ENCODE peak calls at places on chromosomes 3 and 15, in eight cellular contexts. One of them, this sample, is unnamed.
A peak's percentile ranks its signal among the peaks of the same experiment; 100 is the strongest.

GRCh38 chr3:148816427-148816826 is 11.2 kb upstream of the CPB1 start:
- DNase-seq in AG10803: no peak
- DNase-seq in heart left ventricle: no peak
- DNase-seq in ovary: no peak
- DNase-seq in fibroblast of mammary gland: no peak
- DNase-seq in cardiac muscle cell: no peak
- DNase-seq in fibroblast of lung: no peak
- DNase-seq in colonic mucosa: no peak
- DNase-seq in this sample: no peak

GRCh38 chr3:124707667-124708066 is 22.6 kb upstream of the UMPS start:
- DNase-seq in AG10803: peak; percentile 61
- DNase-seq in heart left ventricle: no peak
- DNase-seq in ovary: no peak
- DNase-seq in fibroblast of mammary gland: peak; percentile 92
- DNase-seq in cardiac muscle cell: peak; percentile 75
- DNase-seq in fibroblast of lung: peak; percentile 81
- DNase-seq in colonic mucosa: no peak
- DNase-seq in this sample: no peak

GRCh38 chr3:25339220-25339619 is 88.8 kb upstream of the RARB start:
- DNase-seq in AG10803: no peak
- DNase-seq in heart left ventricle: no peak
- DNase-seq in ovary: no peak
- DNase-seq in fibroblast of mammary gland: no peak
- DNase-seq in cardiac muscle cell: no peak
- DNase-seq in fibroblast of lung: no peak
- DNase-seq in colonic mucosa: no peak
- DNase-seq in this sample: no peak

GRCh38 chr3:86793786-86794185 is 197.2 kb downstream of the VGLL3 start:
- DNase-seq in AG10803: peak; percentile 96
- DNase-seq in heart left ventricle: no peak
- DNase-seq in ovary: no peak
- DNase-seq in fibroblast of mammary gland: peak; percentile 96
- DNase-seq in cardiac muscle cell: peak; percentile 95
- DNase-seq in fibroblast of lung: peak; percentile 98
- DNase-seq in colonic mucosa: no peak
- DNase-seq in this sample: peak; percentile 43

GRCh38 chr3:6654670-6655069 is 206.2 kb upstream of the GRM7 start:
- DNase-seq in AG10803: no peak
- DNase-seq in heart left ventricle: no peak
- DNase-seq in ovary: no peak
- DNase-seq in fibroblast of mammary gland: no peak
- DNase-seq in cardiac muscle cell: no peak
- DNase-seq in fibroblast of lung: no peak
- DNase-seq in colonic mucosa: no peak
- DNase-seq in this sample: no peak

GRCh38 chr3:853489-853888 is 239.3 kb upstream of the CNTN6 start:
- DNase-seq in AG10803: no peak
- DNase-seq in heart left ventricle: no peak
- DNase-seq in ovary: no peak
- DNase-seq in fibroblast of mammary gland: no peak
- DNase-seq in cardiac muscle cell: no peak
- DNase-seq in fibroblast of lung: no peak
- DNase-seq in colonic mucosa: no peak
- DNase-seq in this sample: no peak

GRCh38 chr3:37741644-37742043 is 120.0 kb upstream of the CTDSPL start:
- DNase-seq in AG10803: no peak
- DNase-seq in heart left ventricle: peak; percentile 79
- DNase-seq in ovary: peak; percentile 19
- DNase-seq in fibroblast of mammary gland: peak; percentile 32
- DNase-seq in cardiac muscle cell: peak; percentile 21
- DNase-seq in fibroblast of lung: peak; percentile 9
- DNase-seq in colonic mucosa: peak; percentile 36
- DNase-seq in this sample: peak; percentile 22

GRCh38 chr3:51156147-51156546 is 228.9 kb upstream of the MANF start:
- DNase-seq in AG10803: no peak
- DNase-seq in heart left ventricle: no peak
- DNase-seq in ovary: no peak
- DNase-seq in fibroblast of mammary gland: no peak
- DNase-seq in cardiac muscle cell: no peak
- DNase-seq in fibroblast of lung: no peak
- DNase-seq in colonic mucosa: no peak
- DNase-seq in this sample: no peak

GRCh38 chr15:82951472-82952155 is 906 bp downstream of the HOMER2 start:
- DNase-seq in AG10803: peak; percentile 18
- DNase-seq in heart left ventricle: no peak
- DNase-seq in ovary: no peak
- DNase-seq in fibroblast of mammary gland: peak; percentile 6
- DNase-seq in cardiac muscle cell: no peak
- DNase-seq in fibroblast of lung: no peak
- DNase-seq in colonic mucosa: no peak
- DNase-seq in this sample: no peak

GRCh38 chr3:123636431-123636841 is 51.6 kb upstream of the HACD2 start:
- DNase-seq in AG10803: no peak
- DNase-seq in heart left ventricle: no peak
- DNase-seq in ovary: no peak
- DNase-seq in fibroblast of mammary gland: no peak
- DNase-seq in cardiac muscle cell: no peak
- DNase-seq in fibroblast of lung: no peak
- DNase-seq in colonic mucosa: no peak
- DNase-seq in this sample: no peak

GRCh38 chr3:171936231-171936841 is 93.2 kb downstream of the TMEM212 start:
- DNase-seq in AG10803: peak; percentile 70
- DNase-seq in heart left ventricle: peak; percentile 37
- DNase-seq in ovary: no peak
- DNase-seq in fibroblast of mammary gland: peak; percentile 97
- DNase-seq in cardiac muscle cell: peak; percentile 92
- DNase-seq in fibroblast of lung: peak; percentile 82
- DNase-seq in colonic mucosa: no peak
- DNase-seq in this sample: no peak

GRCh38 chr3:47007482-47008257 is 28.2 kb downstream of the NBEAL2 start:
- DNase-seq in AG10803: no peak
- DNase-seq in heart left ventricle: no peak
- DNase-seq in ovary: peak; percentile 11
- DNase-seq in fibroblast of mammary gland: no peak
- DNase-seq in cardiac muscle cell: no peak
- DNase-seq in fibroblast of lung: no peak
- DNase-seq in colonic mucosa: peak; percentile 16
- DNase-seq in this sample: no peak

GRCh38 chr15:100688549-100689120 is 86.2 kb downstream of the ASB7 start:
- DNase-seq in AG10803: no peak
- DNase-seq in heart left ventricle: no peak
- DNase-seq in ovary: no peak
- DNase-seq in fibroblast of mammary gland: no peak
- DNase-seq in cardiac muscle cell: no peak
- DNase-seq in fibroblast of lung: no peak
- DNase-seq in colonic mucosa: no peak
- DNase-seq in this sample: no peak

GRCh38 chr3:141114179-141114745 is 63.1 kb downstream of the SPSB4 start:
- DNase-seq in AG10803: no peak
- DNase-seq in heart left ventricle: no peak
- DNase-seq in ovary: no peak
- DNase-seq in fibroblast of mammary gland: no peak
- DNase-seq in cardiac muscle cell: no peak
- DNase-seq in fibroblast of lung: no peak
- DNase-seq in colonic mucosa: no peak
- DNase-seq in this sample: no peak

GRCh38 chr3:149480326-149481017 is 6.0 kb downstream of the TM4SF4 start:
- DNase-seq in AG10803: peak; percentile 83
- DNase-seq in heart left ventricle: peak; percentile 75
- DNase-seq in ovary: peak; percentile 55
- DNase-seq in fibroblast of mammary gland: peak; percentile 91
- DNase-seq in cardiac muscle cell: peak; percentile 94
- DNase-seq in fibroblast of lung: peak; percentile 92
- DNase-seq in colonic mucosa: peak; percentile 86
- DNase-seq in this sample: peak; percentile 64

GRCh38 chr3:168216851-168217250 is 121.1 kb upstream of the GOLIM4 start:
- DNase-seq in AG10803: no peak
- DNase-seq in heart left ventricle: no peak
- DNase-seq in ovary: no peak
- DNase-seq in fibroblast of mammary gland: no peak
- DNase-seq in cardiac muscle cell: no peak
- DNase-seq in fibroblast of lung: no peak
- DNase-seq in colonic mucosa: no peak
- DNase-seq in this sample: no peak

GRCh38 chr3:125062904-125063618 is 7.3 kb upstream of the HEG1 start:
- DNase-seq in AG10803: peak; percentile 99
- DNase-seq in heart left ventricle: peak; percentile 51
- DNase-seq in ovary: no peak
- DNase-seq in fibroblast of mammary gland: peak; percentile 87
- DNase-seq in cardiac muscle cell: peak; percentile 99
- DNase-seq in fibroblast of lung: peak; percentile 90
- DNase-seq in colonic mucosa: no peak
- DNase-seq in this sample: peak; percentile 77

GRCh38 chr3:112500621-112501020 is 1.3 kb upstream of the BTLA start:
- DNase-seq in AG10803: no peak
- DNase-seq in heart left ventricle: no peak
- DNase-seq in ovary: no peak
- DNase-seq in fibroblast of mammary gland: no peak
- DNase-seq in cardiac muscle cell: no peak
- DNase-seq in fibroblast of lung: no peak
- DNase-seq in colonic mucosa: no peak
- DNase-seq in this sample: no peak

GRCh38 chr3:112496368-112497067 is 2.8 kb downstream of the BTLA start:
- DNase-seq in AG10803: no peak
- DNase-seq in heart left ventricle: no peak
- DNase-seq in ovary: no peak
- DNase-seq in fibroblast of mammary gland: no peak
- DNase-seq in cardiac muscle cell: no peak
- DNase-seq in fibroblast of lung: no peak
- DNase-seq in colonic mucosa: no peak
- DNase-seq in this sample: no peak

GRCh38 chr3:112499328-112499727 is at the start of gene BTLA:
- DNase-seq in AG10803: no peak
- DNase-seq in heart left ventricle: no peak
- DNase-seq in ovary: no peak
- DNase-seq in fibroblast of mammary gland: no peak
- DNase-seq in cardiac muscle cell: no peak
- DNase-seq in fibroblast of lung: no peak
- DNase-seq in colonic mucosa: no peak
- DNase-seq in this sample: no peak

GRCh38 chr3:112497897-112498548 is 1.2 kb downstream of the BTLA start:
- DNase-seq in AG10803: no peak
- DNase-seq in heart left ventricle: no peak
- DNase-seq in ovary: no peak
- DNase-seq in fibroblast of mammary gland: no peak
- DNase-seq in cardiac muscle cell: no peak
- DNase-seq in fibroblast of lung: no peak
- DNase-seq in colonic mucosa: no peak
- DNase-seq in this sample: no peak

GRCh38 chr3:112498916-112499315 is 356 bp downstream of the BTLA start:
- DNase-seq in AG10803: no peak
- DNase-seq in heart left ventricle: no peak
- DNase-seq in ovary: no peak
- DNase-seq in fibroblast of mammary gland: no peak
- DNase-seq in cardiac muscle cell: no peak
- DNase-seq in fibroblast of lung: no peak
- DNase-seq in colonic mucosa: no peak
- DNase-seq in this sample: no peak
- H3K4me3 ChIP-seq in AG10803: no peak overlapping the region
- H3K4me3 ChIP-seq in heart left ventricle: no peak overlapping the region
- H3K4me3 ChIP-seq in ovary: no peak overlapping the region
- H3K4me3 ChIP-seq in fibroblast of mammary gland: no peak overlapping the region
- H3K4me3 ChIP-seq in cardiac muscle cell: no peak overlapping the region
- H3K4me3 ChIP-seq in fibroblast of lung: no peak overlapping the region
- H3K4me3 ChIP-seq in colonic mucosa: no peak overlapping the region
- H3K4me3 ChIP-seq in this sample: no peak overlapping the region

GRCh38 chr3:56136514-56136913 is 331.8 kb downstream of the ERC2 start:
- DNase-seq in AG10803: no peak
- DNase-seq in heart left ventricle: no peak
- DNase-seq in ovary: no peak
- DNase-seq in fibroblast of mammary gland: no peak
- DNase-seq in cardiac muscle cell: no peak
- DNase-seq in fibroblast of lung: no peak
- DNase-seq in colonic mucosa: no peak
- DNase-seq in this sample: no peak
- TF ChIP-seq CTCF in AG10803: no peak
- TF ChIP-seq CTCF in heart left ventricle: no peak
- TF ChIP-seq CTCF in ovary: no peak
- TF ChIP-seq CTCF in fibroblast of mammary gland: no peak
- TF ChIP-seq CTCF in cardiac muscle cell: no peak
- TF ChIP-seq CTCF in fibroblast of lung: no peak
- TF ChIP-seq CTCF in colonic mucosa: no peak
- TF ChIP-seq CTCF in this sample: no peak

GRCh38 chr3:89261673-89262072 is 154.3 kb downstream of the EPHA3 start:
- DNase-seq in AG10803: no peak
- DNase-seq in heart left ventricle: no peak
- DNase-seq in ovary: no peak
- DNase-seq in fibroblast of mammary gland: no peak
- DNase-seq in cardiac muscle cell: no peak
- DNase-seq in fibroblast of lung: no peak
- DNase-seq in colonic mucosa: no peak
- DNase-seq in this sample: no peak

GRCh38 chr3:89266074-89266473 is 158.7 kb downstream of the EPHA3 start:
- DNase-seq in AG10803: no peak
- DNase-seq in heart left ventricle: no peak
- DNase-seq in ovary: no peak
- DNase-seq in fibroblast of mammary gland: no peak
- DNase-seq in cardiac muscle cell: no peak
- DNase-seq in fibroblast of lung: no peak
- DNase-seq in colonic mucosa: no peak
- DNase-seq in this sample: no peak

GRCh38 chr3:89264037-89264560 is 156.7 kb downstream of the EPHA3 start:
- DNase-seq in AG10803: no peak
- DNase-seq in heart left ventricle: no peak
- DNase-seq in ovary: no peak
- DNase-seq in fibroblast of mammary gland: no peak
- DNase-seq in cardiac muscle cell: no peak
- DNase-seq in fibroblast of lung: no peak
- DNase-seq in colonic mucosa: no peak
- DNase-seq in this sample: no peak

GRCh38 chr3:89260721-89261120 is 153.3 kb downstream of the EPHA3 start:
- DNase-seq in AG10803: no peak
- DNase-seq in heart left ventricle: no peak
- DNase-seq in ovary: no peak
- DNase-seq in fibroblast of mammary gland: no peak
- DNase-seq in cardiac muscle cell: peak; percentile 30
- DNase-seq in fibroblast of lung: peak; percentile 2
- DNase-seq in colonic mucosa: no peak
- DNase-seq in this sample: no peak

DNA sequence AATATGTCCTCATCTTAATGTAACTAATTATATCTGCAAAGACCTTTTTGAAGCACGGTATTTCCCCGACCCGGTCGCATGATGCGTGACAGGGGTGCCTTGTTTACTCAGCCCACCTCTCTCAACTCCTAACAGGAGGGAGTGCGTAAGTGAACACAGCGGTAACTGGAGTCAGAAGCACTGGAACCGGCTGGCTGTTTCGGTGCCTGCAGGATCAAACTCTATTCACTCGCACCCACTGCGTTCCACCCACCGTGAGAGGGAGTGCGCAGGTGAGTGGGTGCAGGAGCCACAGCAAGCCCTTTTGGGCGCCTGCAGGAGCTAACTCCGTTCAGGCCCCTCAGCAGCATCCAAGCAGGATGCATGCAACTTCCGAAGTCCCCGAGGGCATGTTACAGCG is 155.1 kb downstream of the EPHA3 start:
- DNase-seq in AG10803: no peak
- DNase-seq in heart left ventricle: no peak
- DNase-seq in ovary: no peak
- DNase-seq in fibroblast of mammary gland: no peak
- DNase-seq in cardiac muscle cell: no peak
- DNase-seq in fibroblast of lung: no peak
- DNase-seq in colonic mucosa: no peak
- DNase-seq in this sample: no peak
- H3K4me3 ChIP-seq in AG10803: no peak overlapping the region
- H3K4me3 ChIP-seq in heart left ventricle: no peak overlapping the region
- H3K4me3 ChIP-seq in ovary: no peak overlapping the region
- H3K4me3 ChIP-seq in fibroblast of mammary gland: no peak overlapping the region
- H3K4me3 ChIP-seq in cardiac muscle cell: no peak overlapping the region
- H3K4me3 ChIP-seq in fibroblast of lung: no peak overlapping the region
- H3K4me3 ChIP-seq in colonic mucosa: no peak overlapping the region
- H3K4me3 ChIP-seq in this sample: no peak overlapping the region

GRCh38 chr3:69110941-69111546 is 11.4 kb downstream of the LMOD3 start:
- DNase-seq in AG10803: no peak
- DNase-seq in heart left ventricle: no peak
- DNase-seq in ovary: no peak
- DNase-seq in fibroblast of mammary gland: no peak
- DNase-seq in cardiac muscle cell: no peak
- DNase-seq in fibroblast of lung: no peak
- DNase-seq in colonic mucosa: no peak
- DNase-seq in this sample: no peak
- TF ChIP-seq CTCF in AG10803: no peak
- TF ChIP-seq CTCF in heart left ventricle: no peak
- TF ChIP-seq CTCF in ovary: no peak
- TF ChIP-seq CTCF in fibroblast of mammary gland: no peak
- TF ChIP-seq CTCF in cardiac muscle cell: no peak
- TF ChIP-seq CTCF in fibroblast of lung: no peak
- TF ChIP-seq CTCF in colonic mucosa: no peak
- TF ChIP-seq CTCF in this sample: no peak